ENCODE peak calls at places on chromosomes 2 and 18, in six cellular contexts. C is adrenal gland, H is PC-3, E is IMR-90, A is tibial nerve, X is neural progenitor cell. Z is an unnamed sample.

GRCh38 chr2:178404380-178404767 is 46.6 kb downstream of the PRKRA start:
- DNase-seq in X (no peak), H (peak; percentile 84), E (peak; percentile 95), A (no peak), C (no peak), Z (no peak)

GRCh38 chr18:36630917-36631316 is 197.9 kb downstream of the TPGS2 start:
- DNase-seq in E (no peak), X (no peak), A (no peak), C (no peak), H (no peak), Z (no peak)

GRCh38 chr2:128358941-128359731 is 40.5 kb upstream of the HS6ST1 start:
- DNase-seq in X (no peak), H (no peak), E (no peak), C (no peak), A (no peak), Z (no peak)

GRCh38 chr2:231987088-231987788 is 25.7 kb downstream of the DIS3L2 start:
- DNase-seq in X (no peak), C (no peak), H (no peak), E (no peak), A (no peak), Z (no peak)

GRCh38 chr2:230873670-230874401 is 9.1 kb downstream of the ITM2C start:
- DNase-seq in C (no peak), X (no peak), E (no peak), A (no peak), H (no peak), Z (no peak)

GRCh38 chr2:215758691-215759090 is 254.7 kb downstream of the MREG start:
- DNase-seq in A (no peak), E (peak; percentile 55), X (no peak), C (no peak), H (no peak), Z (no peak)

GRCh38 chr18:31478688-31479087 is 19.3 kb upstream of the DSG2 start:
- DNase-seq in C (no peak), X (no peak), H (no peak), E (no peak), A (no peak), Z (no peak)

GRCh38 chr18:55100817-55101457 is 141.7 kb upstream of the CCDC68 start:
- DNase-seq in X (no peak), H (peak; percentile 82), A (no peak), C (no peak), E (peak; percentile 54), Z (peak; percentile 80)

GRCh38 chr2:190458352-190459107 is 50.4 kb downstream of the MFSD6 start:
- DNase-seq in H (no peak), C (no peak), X (no peak), A (no peak), E (no peak), Z (no peak)

GRCh38 chr18:29644276-29644675 is 1398.3 kb downstream of the DSC3 start:
- DNase-seq in H (peak; percentile 90), X (no peak), E (peak; percentile 68), A (no peak), C (no peak), Z (no peak)

GRCh38 chr2:143885461-143885860 is 634.5 kb downstream of the ZEB2 start:
- DNase-seq in C (no peak), H (peak; percentile 34), X (no peak), E (peak; percentile 3), A (no peak), Z (peak; percentile 23)

GRCh38 chr2:126177479-126177878 is 478.5 kb upstream of the GYPC start:
- DNase-seq in C (no peak), H (no peak), A (no peak), E (no peak), X (no peak), Z (no peak)

GRCh38 chr18:37322497-37323035 is 243.0 kb downstream of the CELF4 start:
- DNase-seq in C (peak; percentile 32), H (peak; percentile 29), X (peak; percentile 76), A (peak; percentile 7), E (peak; percentile 21), Z (no peak)

GRCh38 chr2:45541450-45541849 is 69.6 kb downstream of the SRBD1 start:
- DNase-seq in H (no peak), C (no peak), E (no peak), A (no peak), X (no peak), Z (no peak)

GRCh38 chr2:171554991-171555615 is 32.8 kb downstream of the CYBRD1 start:
- DNase-seq in E (no peak), X (no peak), C (no peak), H (no peak), A (no peak), Z (no peak)

DNA sequence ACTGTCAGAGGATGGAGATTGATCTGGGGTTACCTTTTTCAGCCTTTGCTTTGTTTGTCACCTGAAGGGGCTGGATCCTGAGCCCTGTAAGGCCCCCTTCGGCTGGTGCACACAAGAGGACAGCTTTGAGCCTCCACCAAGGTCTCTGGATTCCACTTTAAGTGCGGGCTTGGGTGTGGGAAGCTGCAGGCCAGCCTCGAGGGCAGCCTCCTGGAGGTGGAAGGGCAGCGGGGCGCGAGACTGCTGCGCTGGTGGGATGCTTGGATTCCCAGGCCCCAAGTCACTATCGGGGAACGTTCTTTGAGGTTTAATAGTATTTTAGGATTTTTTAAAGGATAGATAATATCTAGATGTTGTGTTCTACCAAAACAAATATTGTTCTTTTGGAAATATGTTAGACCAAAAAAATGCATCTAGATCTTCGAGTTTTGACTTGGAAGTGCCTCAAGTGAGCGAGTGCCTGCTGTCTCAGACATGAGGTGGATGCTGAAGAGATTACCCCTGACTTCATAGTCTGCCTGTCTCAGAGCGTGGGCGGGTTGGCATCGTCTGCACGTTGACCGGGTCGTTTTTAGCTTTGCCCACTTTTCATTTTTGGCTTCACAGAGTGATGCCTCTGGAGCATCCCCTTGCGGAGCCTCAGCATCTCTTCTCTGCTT is 113.8 kb downstream of the AGAP1 start:
- DNase-seq in E (no peak), C (no peak), H (no peak), X (no peak), A (no peak), Z (no peak)
- H3K4me1 ChIP-seq in E (peaks cover 6% of the 10 kb centered on the region), C (peaks cover 18% of the 10 kb centered on the region), H (no peaks in the 10 kb centered on the region), X (peaks cover 6% of the 10 kb centered on the region), A (no peaks in the 10 kb centered on the region), Z (no peaks in the 10 kb centered on the region)

GRCh38 chr2:146927080-146927714 is 917.6 kb upstream of the ACVR2A start:
- DNase-seq in E (peak; percentile 31), C (peak; percentile 26), X (peak; percentile 84), H (peak; percentile 73), A (peak; percentile 49), Z (peak; percentile 7)
- TF ChIP-seq CTCF in E (peak; percentile 34), C (peak; percentile 47), X (peak; percentile 83), H (peak; percentile 83), A (peak; percentile 67), Z (peak; percentile 65)

GRCh38 chr2:101790416-101790815 is 92.9 kb downstream of the MAP4K4 start:
- DNase-seq in H (no peak), A (no peak), C (no peak), E (no peak), X (no peak), Z (no peak)

GRCh38 chr2:101788565-101788964 is 91.1 kb downstream of the MAP4K4 start:
- DNase-seq in E (peak; percentile 69), X (no peak), A (no peak), H (no peak), C (no peak), Z (no peak)

GRCh38 chr2:101788995-101789970 is 91.8 kb downstream of the MAP4K4 start:
- DNase-seq in A (no peak), E (peak; percentile 44), X (no peak), C (no peak), H (peak; percentile 38), Z (no peak)

GRCh38 chr2:101790856-101791255 is 93.3 kb downstream of the MAP4K4 start:
- DNase-seq in C (no peak), X (no peak), H (no peak), E (peak; percentile 74), A (peak; percentile 68), Z (no peak)

DNA sequence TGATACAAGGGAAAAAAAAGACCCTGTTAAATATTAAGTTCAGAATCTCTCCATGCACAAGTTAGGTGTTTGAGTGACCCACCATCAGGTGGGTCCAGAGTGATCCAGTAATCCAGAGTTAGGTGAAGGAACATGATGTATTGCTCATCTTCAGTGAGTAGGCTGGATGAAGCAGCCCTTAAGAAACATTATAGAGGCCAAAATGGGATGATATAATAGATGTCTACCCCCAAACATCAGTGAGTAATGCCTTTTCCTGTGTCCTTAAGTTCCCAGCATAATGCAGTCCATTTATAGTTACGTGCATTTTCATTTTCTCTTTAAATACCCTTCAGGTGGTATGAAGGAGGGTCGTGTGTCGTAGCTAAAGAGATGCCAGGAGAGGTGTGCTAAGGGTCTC is 89.6 kb downstream of the MAP4K4 start:
- DNase-seq in A (no peak), X (no peak), H (no peak), C (no peak), E (peak; percentile 61), Z (no peak)
- H3K4me1 ChIP-seq in A (no peaks in the 10 kb centered on the region), X (no peaks in the 10 kb centered on the region), H (peaks cover 17% of the 10 kb centered on the region), C (peaks cover 4% of the 10 kb centered on the region), E (peaks cover 19% of the 10 kb centered on the region), Z (peaks cover 9% of the 10 kb centered on the region)

GRCh38 chr2:98515571-98515927 is 70.9 kb downstream of the INPP4A start:
- DNase-seq in A (no peak), C (no peak), X (no peak), E (no peak), H (no peak), Z (no peak)

GRCh38 chr2:98517636-98518035 is 73.0 kb downstream of the INPP4A start:
- DNase-seq in C (no peak), H (no peak), E (no peak), A (no peak), X (no peak), Z (no peak)

GRCh38 chr2:98519156-98519555 is 74.5 kb downstream of the INPP4A start:
- DNase-seq in C (peak; percentile 50), A (no peak), H (no peak), E (peak; percentile 50), X (no peak), Z (no peak)

GRCh38 chr2:98519851-98520250 is 75.2 kb downstream of the INPP4A start:
- DNase-seq in H (no peak), A (no peak), C (no peak), X (no peak), E (no peak), Z (no peak)

DNA sequence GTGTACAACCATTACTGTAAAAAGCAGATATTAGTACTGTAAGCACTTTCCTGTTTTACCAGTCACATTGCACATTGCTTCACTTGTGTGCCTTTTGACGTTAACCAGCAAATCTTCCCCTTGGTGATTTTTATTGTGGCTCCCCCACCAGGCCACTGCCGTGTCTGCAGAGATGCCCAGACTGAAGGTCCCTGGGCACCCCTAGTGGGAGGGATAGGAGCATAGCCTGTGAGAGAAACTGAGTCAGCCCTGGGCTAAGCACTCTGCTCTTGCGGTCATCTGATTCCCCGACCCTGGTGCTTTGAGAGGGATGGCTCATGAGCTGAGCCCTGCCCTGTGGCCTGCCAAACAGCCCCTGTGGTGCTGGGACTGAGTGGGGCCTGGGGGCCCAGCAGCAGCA is 73.4 kb downstream of the INPP4A start:
- DNase-seq in X (peak; percentile 19), A (no peak), H (peak; percentile 43), E (no peak), C (no peak), Z (peak; percentile 8)
- TF ChIP-seq CTCF in X (peak; percentile 50), A (peak; percentile 34), H (peak; percentile 80), E (peak; percentile 47), C (peak; percentile 54), Z (peak; percentile 49)